ENCODE peak calls at places on chromosomes 3 and 15, in five cellular contexts. C is PC-3, M is lung, A is heart left ventricle, H is upper lobe of right lung. B is an unnamed sample.

GRCh38 chr3:71120012-71120411 is 463.5 kb downstream of the FOXP1 start:
- DNase-seq in C (peak; percentile 57), M (no peak), A (no peak), H (no peak), B (no peak)

GRCh38 chr3:43055393-43055792 is 50.5 kb downstream of the POMGNT2 start:
- DNase-seq in C (no peak), M (no peak), A (no peak), H (no peak), B (no peak)

GRCh38 chr3:113167929-113168771 is 43.2 kb upstream of the BOC start:
- DNase-seq in C (no peak), M (no peak), A (no peak), H (no peak), B (no peak)

GRCh38 chr3:151171145-151171544 is 31.9 kb downstream of the GPR171 start:
- DNase-seq in C (no peak), M (no peak), A (peak; percentile 21), H (no peak), B (no peak)

GRCh38 chr3:179760944-179761343 is 108.1 kb downstream of the USP13 start:
- DNase-seq in C (peak; percentile 73), M (no peak), A (no peak), H (no peak), B (peak; percentile 85)

GRCh38 chr15:35717721-35718120 is 171.8 kb upstream of the DPH6 start:
- DNase-seq in C (no peak), M (no peak), A (no peak), H (no peak), B (no peak)

GRCh38 chr3:58631742-58632141 is 34.8 kb downstream of the FAM3D start:
- DNase-seq in C (no peak), M (no peak), A (no peak), H (no peak), B (no peak)

GRCh38 chr3:183868804-183869203 is 15.9 kb downstream of the PARL start:
- DNase-seq in C (no peak), M (no peak), A (no peak), H (no peak), B (no peak)

GRCh38 chr15:41992803-41993190 is 20.4 kb upstream of the EHD4 start:
- DNase-seq in C (no peak), M (no peak), A (no peak), H (peak; percentile 46), B (no peak)

GRCh38 chr3:45677841-45678240 is 11.4 kb upstream of the SACM1L start:
- DNase-seq in C (no peak), M (no peak), A (no peak), H (no peak), B (no peak)

DNA sequence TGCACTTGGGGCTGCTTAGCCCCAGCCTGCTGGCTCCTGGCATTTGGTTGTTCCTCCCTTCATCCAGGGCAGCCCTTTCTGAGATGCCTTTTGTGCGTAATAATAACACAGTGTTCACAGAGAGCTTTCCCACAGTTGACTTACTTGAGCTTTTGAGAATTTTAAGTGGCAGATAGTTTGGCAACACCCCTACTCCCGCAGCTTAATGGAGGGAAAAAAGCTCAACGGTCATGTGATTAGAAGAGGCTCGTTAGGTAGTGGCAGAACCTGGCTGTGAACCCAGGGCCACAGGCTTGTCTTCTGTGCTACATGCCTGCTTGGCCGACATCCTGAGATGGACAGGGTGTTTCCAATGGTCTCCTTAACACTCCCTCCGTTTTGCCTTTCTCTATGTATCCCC is 4.7 kb downstream of the KBTBD13 start:
- DNase-seq in C (no peak), M (no peak), A (no peak), H (no peak), B (no peak)
- H3K4me3 ChIP-seq in C (no peak overlapping the region), M (no peak overlapping the region), A (no peak overlapping the region), H (no peak overlapping the region), B (no peak overlapping the region)

GRCh38 chr15:96699871-96700401 is 369.4 kb downstream of the NR2F2 start:
- DNase-seq in C (no peak), M (no peak), A (no peak), H (no peak), B (no peak)

GRCh38 chr15:96703087-96703486 is 372.6 kb downstream of the NR2F2 start:
- DNase-seq in C (no peak), M (no peak), A (no peak), H (no peak), B (no peak)

GRCh38 chr15:96703794-96704550 is 373.5 kb downstream of the NR2F2 start:
- DNase-seq in C (no peak), M (no peak), A (no peak), H (no peak), B (no peak)

GRCh38 chr15:96701876-96702275 is 371.4 kb downstream of the NR2F2 start:
- DNase-seq in C (no peak), M (no peak), A (no peak), H (no peak), B (no peak)

DNA sequence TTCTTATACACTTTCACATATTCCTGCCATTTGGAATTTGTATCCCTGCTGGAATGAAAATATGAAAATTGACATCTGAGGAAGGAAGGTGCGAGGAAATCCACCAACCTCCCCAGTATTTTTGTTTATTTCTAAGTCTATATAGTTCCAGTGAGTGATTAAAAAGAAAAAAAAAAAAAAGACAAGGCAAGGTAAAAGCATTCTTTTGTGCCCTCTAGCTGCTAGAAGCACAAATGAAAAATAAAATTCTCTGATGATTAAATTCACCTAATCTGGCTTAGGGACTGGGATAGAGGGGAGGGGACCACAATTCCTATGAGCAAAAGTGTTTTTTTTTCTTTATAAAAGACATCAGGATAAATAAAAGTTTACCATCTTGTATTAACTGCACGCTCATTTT is 370.9 kb downstream of the NR2F2 start:
- DNase-seq in C (no peak), M (no peak), A (no peak), H (no peak), B (no peak)
- TF ChIP-seq CTCF in C (peak; percentile 41), M (no peak), A (no peak), H (no peak), B (peak; percentile 26)

GRCh38 chr3:190158261-190158660 is 37.6 kb upstream of the P3H2 start:
- DNase-seq in C (no peak), M (no peak), A (no peak), H (no peak), B (no peak)

GRCh38 chr3:190150681-190151080 is 30.0 kb upstream of the P3H2 start:
- DNase-seq in C (no peak), M (no peak), A (no peak), H (no peak), B (no peak)

GRCh38 chr3:190159902-190160435 is 39.3 kb upstream of the P3H2 start:
- DNase-seq in C (no peak), M (no peak), A (no peak), H (no peak), B (no peak)

DNA sequence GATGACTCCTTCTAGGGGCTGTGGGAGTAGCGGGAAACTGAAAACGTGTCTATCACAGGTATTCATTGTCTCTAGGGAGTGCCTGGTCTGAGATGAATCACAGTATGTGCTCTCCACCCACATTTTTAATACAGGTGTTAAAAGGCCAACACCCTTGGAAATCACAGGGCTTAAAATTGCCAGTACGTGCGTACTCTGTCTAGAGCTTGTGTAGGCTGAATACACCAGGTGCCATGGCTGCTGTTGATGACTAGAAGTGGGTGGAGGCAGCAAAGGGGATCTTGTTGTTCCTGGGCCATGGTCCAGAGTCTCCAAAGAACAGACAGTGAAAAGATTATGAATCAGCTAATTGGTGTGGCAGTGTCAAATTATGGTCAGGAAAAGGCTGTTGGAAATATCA is 35.1 kb upstream of the P3H2 start:
- DNase-seq in C (peak; percentile 34), M (no peak), A (no peak), H (no peak), B (peak; percentile 97)
- H3K4me3 ChIP-seq in C (no peak overlapping the region), M (no peak overlapping the region), A (no peak overlapping the region), H (no peak overlapping the region), B (no peak overlapping the region)

GRCh38 chr3:5136619-5137429 is 14.7 kb downstream of the ARL8B start:
- DNase-seq in C (peak; percentile 35), M (no peak), A (no peak), H (no peak), B (peak; percentile 83)
- TF ChIP-seq CTCF in C (peak; percentile 66), M (peak; percentile 3), A (peak; percentile 20), H (peak; percentile 17), B (peak; percentile 60)

DNA sequence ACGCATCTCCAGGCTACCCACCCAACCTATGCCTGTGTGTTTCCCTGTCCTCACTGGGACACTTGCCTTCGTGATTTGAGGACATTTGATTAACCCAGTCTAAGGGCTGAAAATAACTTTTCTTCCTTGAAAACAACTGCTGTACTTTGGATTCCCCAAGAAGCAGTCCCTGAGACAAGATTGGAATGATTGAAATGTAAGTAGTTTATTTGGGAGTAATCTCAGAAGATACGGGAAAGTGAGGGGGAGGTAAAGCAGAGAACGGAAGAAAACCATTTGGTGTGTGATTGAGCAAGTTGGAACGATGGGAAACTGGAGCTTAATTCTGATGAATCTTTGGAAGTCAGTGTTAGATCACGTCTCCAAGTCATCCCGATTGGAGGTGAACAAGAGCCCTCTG is 143.8 kb upstream of the LMCD1 start:
- DNase-seq in C (no peak), M (no peak), A (no peak), H (no peak), B (no peak)
- H3K4me3 ChIP-seq in C (no peak overlapping the region), M (no peak overlapping the region), A (no peak overlapping the region), H (no peak overlapping the region), B (no peak overlapping the region)

GRCh38 chr3:116306720-116307119 is 138.6 kb downstream of the LSAMP start:
- DNase-seq in C (no peak), M (no peak), A (no peak), H (no peak), B (no peak)
- TF ChIP-seq CTCF in C (no peak), M (no peak), A (no peak), H (no peak), B (no peak)

GRCh38 chr3:68142331-68142887 is 488.0 kb upstream of the SUCLG2 start:
- DNase-seq in C (no peak), M (no peak), A (no peak), H (no peak), B (no peak)
- H3K4me3 ChIP-seq in C (no peak overlapping the region), M (no peak overlapping the region), A (no peak overlapping the region), H (no peak overlapping the region), B (no peak overlapping the region)

GRCh38 chr3:194714564-194714963 is 28.9 kb downstream of the FAM43A start:
- DNase-seq in C (no peak), M (no peak), A (no peak), H (no peak), B (no peak)

GRCh38 chr3:194714122-194714425 is 28.4 kb downstream of the FAM43A start:
- DNase-seq in C (no peak), M (no peak), A (no peak), H (no peak), B (no peak)

GRCh38 chr3:194711286-194711685 is 25.6 kb downstream of the FAM43A start:
- DNase-seq in C (no peak), M (no peak), A (no peak), H (no peak), B (no peak)

GRCh38 chr3:194713299-194714121 is 27.8 kb downstream of the FAM43A start:
- DNase-seq in C (no peak), M (no peak), A (no peak), H (no peak), B (no peak)

GRCh38 chr3:194711913-194712312 is 26.2 kb downstream of the FAM43A start:
- DNase-seq in C (peak; percentile 96), M (no peak), A (peak; percentile 51), H (no peak), B (peak; percentile 97)
- TF ChIP-seq CTCF in C (peak; percentile 33), M (no peak), A (no peak), H (no peak), B (no peak)